ENCODE peak calls at places on chromosome 22, in nine cellular contexts. W is HL-60, O is RWPE1, Z is brain microvascular endothelial cell, G is GM06990, F is mucosa of descending colon, N is kidney, H is IMR-90, I is Caco-2. M is an unnamed sample.

GRCh38 chr22:39417641-39418040 is 18.1 kb downstream of the TAB1 start:
- DNase-seq in H (no peak), I (no peak), F (peak), W (no peak), N (peak), G (no peak), Z (no peak), O (no peak), M (no peak)

GRCh38 chr22:34319346-34319745 is 399.1 kb upstream of the LARGE1 start:
- DNase-seq in I (no peak), G (no peak), Z (no peak), N (no peak), H (no peak), O (no peak), W (no peak), F (no peak), M (no peak)

GRCh38 chr22:27801616-27802388 is at the start of gene MN1:
- DNase-seq in Z (no peak), W (no peak), H (peak), O (peak), I (peak), N (peak), F (no peak), G (no peak), M (peak)

GRCh38 chr22:33923660-33924246 is 3.5 kb upstream of the LARGE1 start:
- DNase-seq in H (peak), N (no peak), O (peak), Z (peak), W (peak), I (peak), F (no peak), G (no peak), M (peak)

GRCh38 chr22:21690401-21690801 is 24.6 kb downstream of the PPIL2 start:
- DNase-seq in G (no peak), F (no peak), W (no peak), Z (no peak), O (no peak), N (no peak), I (no peak), H (no peak), M (no peak)

GRCh38 chr22:48235744-48236143 is 1473.3 kb downstream of the TBC1D22A start:
- DNase-seq in Z (no peak), N (no peak), W (no peak), F (no peak), I (no peak), O (no peak), G (no peak), H (no peak), M (no peak)

GRCh38 chr22:25120093-25120561 is 79.5 kb upstream of the CRYBB3 start:
- DNase-seq in F (peak), Z (no peak), G (no peak), N (peak), H (no peak), I (peak), O (no peak), W (no peak), M (peak)

GRCh38 chr22:50338860-50339462 is 4.2 kb upstream of the PPP6R2 start:
- DNase-seq in H (no peak), F (no peak), N (no peak), W (no peak), G (no peak), Z (no peak), O (no peak), I (no peak), M (no peak)

GRCh38 chr22:36874731-36875130 is 13.9 kb downstream of the NCF4 start:
- DNase-seq in G (no peak), F (no peak), O (no peak), Z (no peak), I (no peak), W (no peak), H (no peak), N (no peak), M (no peak)

GRCh38 chr22:29478326-29479276 is 1.4 kb upstream of the NEFH start:
- DNase-seq in F (no peak), O (peak), Z (no peak), H (no peak), N (no peak), W (peak), I (peak), G (no peak), M (peak)

GRCh38 chr22:50675553-50676199 is 3.1 kb downstream of the SHANK3 start:
- DNase-seq in F (no peak), O (no peak), N (no peak), Z (no peak), G (no peak), W (no peak), I (no peak), H (no peak), M (no peak)

GRCh38 chr22:50049299-50050195 is 8.6 kb downstream of the TTLL8 start:
- DNase-seq in I (no peak), O (no peak), H (no peak), W (no peak), G (no peak), F (peak), Z (no peak), N (peak), M (no peak)

GRCh38 chr22:26852176-26852575 is 194.8 kb downstream of the MIAT start:
- DNase-seq in N (no peak), I (peak), G (no peak), H (no peak), W (no peak), Z (no peak), O (no peak), F (no peak), M (peak)

GRCh38 chr22:24989541-24989951 is 37.0 kb downstream of the KIAA1671 start:
- DNase-seq in H (no peak), N (no peak), I (no peak), Z (no peak), F (no peak), G (no peak), O (no peak), W (no peak), M (no peak)

GRCh38 chr22:37193629-37194191 is 5.7 kb upstream of the C1QTNF6 start:
- DNase-seq in I (no peak), N (peak), F (no peak), H (peak), W (peak), G (no peak), Z (no peak), O (no peak), M (no peak)

GRCh38 chr22:28029201-28029948 is 110.3 kb upstream of the PITPNB start:
- DNase-seq in F (no peak), G (no peak), O (no peak), W (no peak), N (peak), H (peak), I (no peak), Z (peak), M (peak)

GRCh38 chr22:30578481-30578880 is 4.0 kb upstream of the GAL3ST1 start:
- DNase-seq in O (no peak), G (no peak), Z (no peak), I (no peak), H (no peak), W (no peak), N (no peak), F (no peak), M (no peak)

GRCh38 chr22:30582788-30583575 is 8.5 kb upstream of the GAL3ST1 start:
- DNase-seq in I (no peak), N (no peak), H (no peak), G (no peak), F (no peak), Z (no peak), O (no peak), W (no peak), M (no peak)

GRCh38 chr22:30584441-30584840 is 7.3 kb downstream of the PES1 start:
- DNase-seq in H (no peak), G (no peak), O (no peak), Z (no peak), F (no peak), N (peak), W (no peak), I (no peak), M (no peak)

GRCh38 chr22:30582051-30582450 is 7.6 kb upstream of the GAL3ST1 start:
- DNase-seq in I (no peak), G (no peak), H (no peak), F (no peak), O (no peak), Z (no peak), W (no peak), N (no peak), M (no peak)

GRCh38 chr22:30580896-30581295 is 6.4 kb upstream of the GAL3ST1 start:
- DNase-seq in I (no peak), G (no peak), N (no peak), Z (no peak), W (no peak), H (no peak), F (no peak), O (no peak), M (no peak)
- TF ChIP-seq CTCF in I (no peak), G (no peak), N (no peak), Z (no peak), W (no peak), H (no peak), F (no peak), O (no peak), M (no peak)

GRCh38 chr22:42615092-42615859 is 593 bp upstream of the POLDIP3 start:
- DNase-seq in I (peak), W (peak), O (peak), H (peak), Z (peak), G (peak), N (peak), F (peak), M (peak)

GRCh38 chr22:42613869-42614268 is 814 bp downstream of the POLDIP3 start:
- DNase-seq in I (no peak), G (no peak), N (peak), Z (no peak), O (no peak), W (peak), F (no peak), H (no peak), M (no peak)

GRCh38 chr22:42612336-42612735 is 2.3 kb downstream of the POLDIP3 start:
- DNase-seq in N (peak), W (no peak), O (no peak), G (no peak), I (no peak), F (no peak), Z (no peak), H (no peak), M (no peak)

GRCh38 chr22:42617155-42617983 is 2.7 kb upstream of the POLDIP3 start:
- DNase-seq in W (no peak), Z (no peak), H (no peak), N (no peak), F (no peak), O (no peak), G (no peak), I (no peak), M (no peak)

DNA sequence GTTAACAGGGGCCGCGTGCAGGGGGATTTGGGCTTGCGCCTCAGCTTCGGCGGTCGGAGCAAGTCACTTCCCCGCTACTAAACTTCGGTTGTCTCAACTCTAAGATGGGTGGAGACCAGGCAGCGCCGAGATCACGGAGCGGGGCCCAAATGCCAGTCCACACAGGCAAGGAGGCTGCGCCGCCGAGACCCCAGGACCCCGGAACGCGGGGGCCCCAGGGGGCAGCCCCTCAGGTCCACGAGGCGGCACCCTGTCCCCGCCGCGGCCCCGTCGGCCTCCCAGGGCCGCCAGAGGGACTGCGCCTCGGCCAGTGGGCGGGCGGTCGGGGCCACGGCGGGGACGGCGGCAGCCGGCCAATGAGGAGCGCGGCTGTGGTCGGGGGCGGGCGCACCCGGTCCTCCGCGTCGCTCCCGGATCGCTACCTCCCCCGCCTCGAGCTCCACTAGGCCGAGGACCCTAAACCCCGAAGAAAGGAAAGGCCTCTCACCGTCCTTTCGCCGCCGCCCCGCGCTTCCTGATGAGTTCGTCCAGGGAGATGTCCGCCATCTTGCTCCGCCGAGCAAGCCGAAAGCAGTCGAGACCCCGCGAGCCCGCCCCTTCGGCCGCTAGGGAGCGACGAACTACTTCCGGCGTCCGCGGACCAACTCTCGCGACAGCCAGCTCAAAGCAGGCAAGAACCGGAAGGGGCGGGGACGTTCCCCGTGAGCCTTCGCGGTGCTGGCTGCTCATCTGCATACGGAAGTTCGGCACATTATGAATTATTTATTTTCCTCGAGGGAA is at the start of gene POLDIP3:
- DNase-seq in W (peak), O (peak), I (peak), N (peak), F (peak), Z (peak), G (peak), H (peak), M (peak)
- TF ChIP-seq CTCF in W (no peak), O (no peak), I (no peak), N (peak), F (peak), Z (peak), G (peak), H (peak), M (no peak)

GRCh38 chr22:23858484-23858815 is 775 bp downstream of the SLC2A11 start:
- DNase-seq in O (no peak), W (no peak), I (no peak), G (no peak), N (no peak), Z (no peak), F (no peak), H (no peak), M (no peak)

GRCh38 chr22:23859201-23859600 is 1.5 kb downstream of the SLC2A11 start:
- DNase-seq in N (peak), W (no peak), H (no peak), Z (no peak), F (no peak), O (no peak), G (no peak), I (no peak), M (no peak)

GRCh38 chr22:23856721-23857605 is 712 bp upstream of the SLC2A11 start:
- DNase-seq in W (no peak), G (peak), F (no peak), I (peak), Z (no peak), N (peak), H (peak), O (no peak), M (peak)

GRCh38 chr22:23862103-23862502 is 4.4 kb downstream of the SLC2A11 start:
- DNase-seq in H (peak), F (no peak), N (peak), Z (peak), O (no peak), I (peak), W (peak), G (no peak), M (peak)

DNA sequence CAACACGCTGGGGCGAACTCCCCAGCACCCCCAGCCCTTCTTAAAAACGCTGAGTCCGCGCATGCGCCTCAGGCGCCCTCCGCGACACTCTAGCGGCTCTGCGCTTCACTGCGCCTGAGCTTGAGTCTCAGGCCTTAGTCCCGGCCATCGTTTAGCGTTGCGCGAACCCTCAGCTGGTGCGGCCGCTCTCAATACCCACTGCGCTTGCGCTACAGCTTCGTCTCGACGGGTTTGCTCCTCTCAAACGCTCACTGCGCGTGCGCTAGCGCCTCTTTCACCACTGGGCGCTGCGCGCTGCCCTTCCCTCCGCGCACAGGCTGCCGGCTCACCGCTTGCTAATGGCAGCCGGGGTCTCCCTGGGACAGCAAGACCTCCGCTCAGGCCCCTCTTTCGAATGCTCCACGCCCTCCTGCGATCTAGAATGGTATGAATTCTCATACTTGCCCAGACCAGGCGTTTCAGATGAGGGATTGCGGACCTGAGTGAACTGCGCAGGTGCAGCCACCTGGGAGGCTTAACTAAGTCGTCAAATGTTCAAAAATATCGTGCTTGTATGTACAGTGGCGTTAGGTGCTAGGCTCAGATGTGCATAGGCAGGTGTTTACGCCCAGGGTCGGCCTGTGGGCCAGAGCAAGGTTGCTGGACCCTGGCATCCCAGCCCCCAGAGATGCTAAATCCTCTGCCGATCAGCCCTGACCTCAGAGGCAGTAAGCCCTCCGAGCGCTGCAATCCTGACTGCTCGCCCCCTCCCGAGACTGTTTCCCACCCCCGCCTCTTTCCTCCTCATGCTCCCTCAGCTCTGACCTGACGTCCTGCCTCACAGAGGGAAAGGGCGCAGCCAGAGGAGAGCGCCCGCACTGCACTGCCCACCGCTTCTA is at the start of gene SLC2A11:
- DNase-seq in O (peak), H (peak), W (peak), Z (peak), I (peak), G (peak), F (peak), N (peak), M (peak)
- TF ChIP-seq CTCF in O (peak), H (peak), W (peak), Z (peak), I (no peak), G (peak), F (peak), N (peak), M (peak)

GRCh38 chr22:19705181-19705934 is 8.9 kb upstream of the SEPTIN5 start:
- DNase-seq in Z (no peak), F (no peak), O (no peak), N (peak), H (no peak), G (no peak), I (no peak), W (no peak), M (no peak)
- TF ChIP-seq CTCF in Z (peak), F (no peak), O (no peak), N (no peak), H (no peak), G (no peak), I (no peak), W (no peak), M (peak)

DNA sequence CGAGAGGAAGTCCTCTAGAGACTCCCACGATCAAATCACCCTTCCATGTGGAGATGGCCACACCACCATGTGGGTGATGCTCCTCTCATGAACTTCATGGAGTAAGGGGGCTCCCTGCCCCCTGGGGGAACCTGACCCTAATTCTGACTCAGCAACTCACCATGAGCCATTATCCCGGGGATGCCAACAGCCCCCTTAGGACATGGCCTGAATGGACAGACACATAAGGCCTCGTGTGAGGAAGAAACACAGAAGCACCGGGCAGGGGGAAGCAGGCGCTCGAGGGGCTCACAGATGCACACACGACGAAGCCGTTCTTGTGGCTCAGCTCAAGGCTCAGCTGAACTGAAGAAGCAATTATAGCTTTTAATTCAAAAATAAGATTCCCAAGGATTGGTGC is 99.5 kb upstream of the BID start:
- DNase-seq in H (no peak), Z (no peak), I (no peak), N (no peak), O (no peak), G (no peak), F (no peak), W (no peak), M (no peak)
- TF ChIP-seq CTCF in H (no peak), Z (no peak), I (no peak), N (no peak), O (no peak), G (no peak), F (no peak), W (no peak), M (no peak)

GRCh38 chr22:35739642-35740041 is 22.0 kb downstream of the APOL5 start:
- DNase-seq in N (no peak), G (no peak), W (no peak), F (no peak), Z (no peak), H (no peak), I (peak), O (no peak), M (peak)
- TF ChIP-seq CTCF in N (no peak), G (peak), W (no peak), F (no peak), Z (peak), H (peak), I (peak), O (no peak), M (no peak)

GRCh38 chr22:45502215-45503070 is at the start of gene FBLN1:
- DNase-seq in G (no peak), O (peak), Z (no peak), I (peak), H (no peak), W (no peak), F (no peak), N (peak), M (peak)
- TF ChIP-seq CTCF in G (no peak), O (no peak), Z (no peak), I (peak), H (peak), W (no peak), F (no peak), N (no peak), M (peak)

DNA sequence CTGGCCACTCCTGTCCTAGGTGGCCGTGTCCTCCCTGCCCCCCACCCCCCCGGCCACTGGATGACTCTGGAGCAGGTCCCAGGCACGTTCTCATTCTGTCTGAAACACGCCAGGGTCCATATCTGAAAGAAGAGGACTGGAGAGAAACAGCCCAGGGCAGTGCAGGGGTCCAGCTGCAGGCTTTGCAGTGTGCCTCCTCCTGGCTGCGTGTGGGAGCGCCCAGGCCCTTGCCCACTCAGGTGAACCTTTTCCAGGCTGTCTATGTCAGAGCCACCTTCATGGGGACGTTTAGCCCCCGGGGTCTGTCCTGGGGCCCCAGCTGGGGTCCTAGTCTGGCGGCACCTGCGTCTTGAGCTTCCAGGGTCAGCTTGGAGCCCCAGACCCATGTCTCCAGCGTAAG is 15.6 kb downstream of the GRAMD4 start:
- DNase-seq in N (no peak), G (no peak), O (no peak), Z (no peak), W (no peak), I (peak), H (no peak), F (no peak), M (no peak)
- TF ChIP-seq CTCF in N (no peak), G (peak), O (no peak), Z (peak), W (no peak), I (no peak), H (no peak), F (no peak), M (no peak)

GRCh38 chr22:22870577-22871398 is 16.8 kb upstream of the IGLL5 start:
- DNase-seq in H (no peak), F (no peak), G (no peak), I (no peak), N (no peak), O (no peak), W (no peak), Z (no peak), M (no peak)
- TF ChIP-seq CTCF in H (peak), F (no peak), G (peak), I (peak), N (no peak), O (no peak), W (peak), Z (no peak), M (no peak)

M was measured in Calu3.